ENCODE peak calls at places on chromosomes 3 and 15, in nine cellular contexts. One of them, this sample, is unnamed.

GRCh38 chr3:100183608-100184125 is 69.4 kb upstream of the FILIP1L start:
- DNase-seq in esophagus squamous epithelium: no peak
- DNase-seq in tibial artery: no peak
- DNase-seq in transverse colon: no peak
- DNase-seq in upper lobe of left lung: no peak
- DNase-seq in HCT116: no peak
- DNase-seq in omental fat pad: no peak
- DNase-seq in brain microvascular endothelial cell: no peak
- DNase-seq in ovary: no peak
- DNase-seq in this sample: no peak

GRCh38 chr3:107198522-107199271 is 178.5 kb upstream of the CCDC54 start:
- DNase-seq in esophagus squamous epithelium: no peak
- DNase-seq in tibial artery: peak
- DNase-seq in transverse colon: no peak
- DNase-seq in upper lobe of left lung: no peak
- DNase-seq in HCT116: no peak
- DNase-seq in omental fat pad: no peak
- DNase-seq in brain microvascular endothelial cell: no peak
- DNase-seq in ovary: no peak
- DNase-seq in this sample: no peak

GRCh38 chr3:39668420-39668819 is 141.0 kb upstream of the MYRIP start:
- DNase-seq in esophagus squamous epithelium: no peak
- DNase-seq in tibial artery: no peak
- DNase-seq in transverse colon: no peak
- DNase-seq in upper lobe of left lung: no peak
- DNase-seq in HCT116: peak
- DNase-seq in omental fat pad: no peak
- DNase-seq in brain microvascular endothelial cell: peak
- DNase-seq in ovary: no peak
- DNase-seq in this sample: no peak

GRCh38 chr3:16112910-16113504 is 61.5 kb upstream of the GALNT15 start:
- DNase-seq in esophagus squamous epithelium: no peak
- DNase-seq in tibial artery: no peak
- DNase-seq in transverse colon: no peak
- DNase-seq in upper lobe of left lung: no peak
- DNase-seq in HCT116: no peak
- DNase-seq in omental fat pad: no peak
- DNase-seq in brain microvascular endothelial cell: peak
- DNase-seq in ovary: no peak
- DNase-seq in this sample: no peak

GRCh38 chr3:64049136-64049535 is 25.8 kb upstream of the PSMD6 start:
- DNase-seq in esophagus squamous epithelium: no peak
- DNase-seq in tibial artery: no peak
- DNase-seq in transverse colon: no peak
- DNase-seq in upper lobe of left lung: no peak
- DNase-seq in HCT116: no peak
- DNase-seq in omental fat pad: no peak
- DNase-seq in brain microvascular endothelial cell: peak
- DNase-seq in ovary: no peak
- DNase-seq in this sample: no peak

GRCh38 chr15:69823223-69823907 is 274.4 kb downstream of the TLE3 start:
- DNase-seq in esophagus squamous epithelium: no peak
- DNase-seq in tibial artery: no peak
- DNase-seq in transverse colon: no peak
- DNase-seq in upper lobe of left lung: no peak
- DNase-seq in HCT116: peak
- DNase-seq in omental fat pad: no peak
- DNase-seq in brain microvascular endothelial cell: peak
- DNase-seq in ovary: no peak
- DNase-seq in this sample: no peak

GRCh38 chr3:8371085-8371551 is 130.5 kb upstream of the LMCD1 start:
- DNase-seq in esophagus squamous epithelium: no peak
- DNase-seq in tibial artery: no peak
- DNase-seq in transverse colon: no peak
- DNase-seq in upper lobe of left lung: no peak
- DNase-seq in HCT116: no peak
- DNase-seq in omental fat pad: no peak
- DNase-seq in brain microvascular endothelial cell: peak
- DNase-seq in ovary: no peak
- DNase-seq in this sample: peak

GRCh38 chr3:39541442-39541841 is 74.0 kb downstream of the MOBP start:
- DNase-seq in esophagus squamous epithelium: no peak
- DNase-seq in tibial artery: no peak
- DNase-seq in transverse colon: no peak
- DNase-seq in upper lobe of left lung: no peak
- DNase-seq in HCT116: no peak
- DNase-seq in omental fat pad: no peak
- DNase-seq in brain microvascular endothelial cell: no peak
- DNase-seq in ovary: no peak
- DNase-seq in this sample: no peak

GRCh38 chr3:179093807-179094206 is 22.2 kb upstream of the ZMAT3 start:
- DNase-seq in esophagus squamous epithelium: no peak
- DNase-seq in tibial artery: no peak
- DNase-seq in transverse colon: no peak
- DNase-seq in upper lobe of left lung: no peak
- DNase-seq in HCT116: no peak
- DNase-seq in omental fat pad: no peak
- DNase-seq in brain microvascular endothelial cell: peak
- DNase-seq in ovary: no peak
- DNase-seq in this sample: no peak

GRCh38 chr3:64631951-64632350 is 55.8 kb downstream of the ADAMTS9 start:
- DNase-seq in esophagus squamous epithelium: no peak
- DNase-seq in tibial artery: no peak
- DNase-seq in transverse colon: no peak
- DNase-seq in upper lobe of left lung: no peak
- DNase-seq in HCT116: no peak
- DNase-seq in omental fat pad: no peak
- DNase-seq in brain microvascular endothelial cell: no peak
- DNase-seq in ovary: no peak
- DNase-seq in this sample: no peak

GRCh38 chr15:70516408-70517193 is 246.8 kb downstream of the UACA start:
- DNase-seq in esophagus squamous epithelium: no peak
- DNase-seq in tibial artery: no peak
- DNase-seq in transverse colon: no peak
- DNase-seq in upper lobe of left lung: no peak
- DNase-seq in HCT116: no peak
- DNase-seq in omental fat pad: no peak
- DNase-seq in brain microvascular endothelial cell: no peak
- DNase-seq in ovary: no peak
- DNase-seq in this sample: no peak

GRCh38 chr3:87076951-87077350 is 86.0 kb upstream of the VGLL3 start:
- DNase-seq in esophagus squamous epithelium: no peak
- DNase-seq in tibial artery: no peak
- DNase-seq in transverse colon: no peak
- DNase-seq in upper lobe of left lung: no peak
- DNase-seq in HCT116: no peak
- DNase-seq in omental fat pad: no peak
- DNase-seq in brain microvascular endothelial cell: peak
- DNase-seq in ovary: no peak
- DNase-seq in this sample: peak

GRCh38 chr15:60026555-60026954 is 22.4 kb downstream of the FOXB1 start:
- DNase-seq in esophagus squamous epithelium: no peak
- DNase-seq in tibial artery: no peak
- DNase-seq in transverse colon: no peak
- DNase-seq in upper lobe of left lung: no peak
- DNase-seq in HCT116: no peak
- DNase-seq in omental fat pad: no peak
- DNase-seq in brain microvascular endothelial cell: no peak
- DNase-seq in ovary: peak
- DNase-seq in this sample: no peak

GRCh38 chr3:123312331-123313265 is 110.9 kb downstream of the SEC22A start:
- DNase-seq in esophagus squamous epithelium: no peak
- DNase-seq in tibial artery: no peak
- DNase-seq in transverse colon: no peak
- DNase-seq in upper lobe of left lung: no peak
- DNase-seq in HCT116: no peak
- DNase-seq in omental fat pad: no peak
- DNase-seq in brain microvascular endothelial cell: no peak
- DNase-seq in ovary: no peak
- DNase-seq in this sample: no peak

GRCh38 chr3:194318511-194319161 is 32.5 kb downstream of the CPN2 start:
- DNase-seq in esophagus squamous epithelium: no peak
- DNase-seq in tibial artery: no peak
- DNase-seq in transverse colon: no peak
- DNase-seq in upper lobe of left lung: no peak
- DNase-seq in HCT116: no peak
- DNase-seq in omental fat pad: no peak
- DNase-seq in brain microvascular endothelial cell: no peak
- DNase-seq in ovary: no peak
- DNase-seq in this sample: no peak

GRCh38 chr15:22951381-22952280 is 28.5 kb downstream of the CYFIP1 start:
- DNase-seq in esophagus squamous epithelium: no peak
- DNase-seq in tibial artery: peak
- DNase-seq in transverse colon: no peak
- DNase-seq in upper lobe of left lung: no peak
- DNase-seq in HCT116: no peak
- DNase-seq in omental fat pad: no peak
- DNase-seq in brain microvascular endothelial cell: no peak
- DNase-seq in ovary: peak
- DNase-seq in this sample: no peak

GRCh38 chr15:42736178-42736792 is 643 bp downstream of the CDAN1 start:
- DNase-seq in esophagus squamous epithelium: no peak
- DNase-seq in tibial artery: no peak
- DNase-seq in transverse colon: no peak
- DNase-seq in upper lobe of left lung: no peak
- DNase-seq in HCT116: no peak
- DNase-seq in omental fat pad: no peak
- DNase-seq in brain microvascular endothelial cell: no peak
- DNase-seq in ovary: peak
- DNase-seq in this sample: no peak

GRCh38 chr15:42737529-42738328 is 801 bp upstream of the CDAN1 start:
- DNase-seq in esophagus squamous epithelium: no peak
- DNase-seq in tibial artery: peak
- DNase-seq in transverse colon: peak
- DNase-seq in upper lobe of left lung: no peak
- DNase-seq in HCT116: peak
- DNase-seq in omental fat pad: no peak
- DNase-seq in brain microvascular endothelial cell: no peak
- DNase-seq in ovary: no peak
- DNase-seq in this sample: no peak

GRCh38 chr15:42735382-42736165 is 1.4 kb downstream of the CDAN1 start:
- DNase-seq in esophagus squamous epithelium: no peak
- DNase-seq in tibial artery: peak
- DNase-seq in transverse colon: no peak
- DNase-seq in upper lobe of left lung: no peak
- DNase-seq in HCT116: no peak
- DNase-seq in omental fat pad: no peak
- DNase-seq in brain microvascular endothelial cell: no peak
- DNase-seq in ovary: no peak
- DNase-seq in this sample: no peak

GRCh38 chr15:42734076-42734672 is 2.8 kb downstream of the CDAN1 start:
- DNase-seq in esophagus squamous epithelium: no peak
- DNase-seq in tibial artery: no peak
- DNase-seq in transverse colon: no peak
- DNase-seq in upper lobe of left lung: no peak
- DNase-seq in HCT116: no peak
- DNase-seq in omental fat pad: no peak
- DNase-seq in brain microvascular endothelial cell: no peak
- DNase-seq in ovary: no peak
- DNase-seq in this sample: no peak

GRCh38 chr15:42736793-42737528 is at the start of gene CDAN1:
- DNase-seq in esophagus squamous epithelium: no peak
- DNase-seq in tibial artery: peak
- DNase-seq in transverse colon: peak
- DNase-seq in upper lobe of left lung: peak
- DNase-seq in HCT116: peak
- DNase-seq in omental fat pad: peak
- DNase-seq in brain microvascular endothelial cell: peak
- DNase-seq in ovary: peak
- DNase-seq in this sample: peak
- TF ChIP-seq CTCF in esophagus squamous epithelium: no peak
- TF ChIP-seq CTCF in tibial artery: no peak
- TF ChIP-seq CTCF in transverse colon: no peak
- TF ChIP-seq CTCF in upper lobe of left lung: peak
- TF ChIP-seq CTCF in HCT116: no peak
- TF ChIP-seq CTCF in omental fat pad: no peak
- TF ChIP-seq CTCF in brain microvascular endothelial cell: no peak
- TF ChIP-seq CTCF in ovary: no peak
- TF ChIP-seq CTCF in this sample: no peak

GRCh38 chr3:56336023-56336422 is 132.2 kb downstream of the ERC2 start:
- DNase-seq in esophagus squamous epithelium: no peak
- DNase-seq in tibial artery: no peak
- DNase-seq in transverse colon: no peak
- DNase-seq in upper lobe of left lung: no peak
- DNase-seq in HCT116: no peak
- DNase-seq in omental fat pad: no peak
- DNase-seq in brain microvascular endothelial cell: no peak
- DNase-seq in ovary: no peak
- DNase-seq in this sample: no peak
- TF ChIP-seq CTCF in esophagus squamous epithelium: no peak
- TF ChIP-seq CTCF in tibial artery: no peak
- TF ChIP-seq CTCF in transverse colon: no peak
- TF ChIP-seq CTCF in upper lobe of left lung: no peak
- TF ChIP-seq CTCF in HCT116: no peak
- TF ChIP-seq CTCF in omental fat pad: no peak
- TF ChIP-seq CTCF in brain microvascular endothelial cell: no peak
- TF ChIP-seq CTCF in ovary: no peak
- TF ChIP-seq CTCF in this sample: no peak

DNA sequence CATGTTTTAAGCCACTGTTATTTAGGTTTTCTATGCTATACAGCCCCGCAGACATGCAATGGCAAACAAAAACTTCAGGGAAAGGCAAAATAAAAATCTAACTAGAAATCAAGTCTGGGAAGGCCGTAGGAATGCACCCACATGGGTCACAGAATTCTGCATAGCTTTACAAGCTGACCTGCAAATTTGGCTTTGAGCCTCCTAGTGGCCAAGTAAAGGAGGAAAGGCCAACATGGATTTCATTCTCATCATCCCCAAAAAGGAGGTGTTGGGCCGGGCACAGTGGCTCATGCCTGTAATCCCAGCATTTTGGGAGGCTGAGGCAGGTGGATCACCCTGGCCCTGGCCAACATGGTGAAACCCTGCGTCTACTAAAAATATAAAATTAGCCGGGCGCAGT is 124.3 kb downstream of the FBLN2 start:
- DNase-seq in esophagus squamous epithelium: no peak
- DNase-seq in tibial artery: no peak
- DNase-seq in transverse colon: no peak
- DNase-seq in upper lobe of left lung: no peak
- DNase-seq in HCT116: no peak
- DNase-seq in omental fat pad: no peak
- DNase-seq in brain microvascular endothelial cell: no peak
- DNase-seq in ovary: no peak
- DNase-seq in this sample: no peak
- TF ChIP-seq CTCF in esophagus squamous epithelium: no peak
- TF ChIP-seq CTCF in tibial artery: no peak
- TF ChIP-seq CTCF in transverse colon: no peak
- TF ChIP-seq CTCF in upper lobe of left lung: no peak
- TF ChIP-seq CTCF in HCT116: peak
- TF ChIP-seq CTCF in omental fat pad: no peak
- TF ChIP-seq CTCF in brain microvascular endothelial cell: peak
- TF ChIP-seq CTCF in ovary: no peak
- TF ChIP-seq CTCF in this sample: peak

DNA sequence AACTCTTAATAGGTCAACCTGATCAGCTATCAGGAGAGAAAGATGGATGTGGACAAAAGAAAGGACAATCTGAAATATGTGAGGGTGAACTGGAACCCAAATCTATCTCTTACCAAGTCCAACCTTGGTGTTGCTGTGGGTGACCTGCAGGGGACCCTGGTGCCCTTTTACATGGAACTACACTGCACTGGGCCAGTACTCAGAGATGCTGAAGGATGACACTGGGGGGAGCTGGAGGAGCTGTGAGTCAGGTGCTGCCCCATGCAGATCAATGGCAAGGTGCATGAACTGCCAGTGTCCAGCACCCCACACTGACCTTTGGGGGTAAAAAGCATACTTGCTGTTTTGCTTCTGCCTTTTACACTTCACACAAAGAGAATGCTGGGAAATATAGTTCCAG is 55.6 kb upstream of the TBC1D5 start:
- DNase-seq in esophagus squamous epithelium: no peak
- DNase-seq in tibial artery: no peak
- DNase-seq in transverse colon: no peak
- DNase-seq in upper lobe of left lung: no peak
- DNase-seq in HCT116: no peak
- DNase-seq in omental fat pad: no peak
- DNase-seq in brain microvascular endothelial cell: no peak
- DNase-seq in ovary: no peak
- DNase-seq in this sample: no peak
- TF ChIP-seq CTCF in esophagus squamous epithelium: no peak
- TF ChIP-seq CTCF in tibial artery: no peak
- TF ChIP-seq CTCF in transverse colon: no peak
- TF ChIP-seq CTCF in upper lobe of left lung: no peak
- TF ChIP-seq CTCF in HCT116: peak
- TF ChIP-seq CTCF in omental fat pad: no peak
- TF ChIP-seq CTCF in brain microvascular endothelial cell: no peak
- TF ChIP-seq CTCF in ovary: no peak
- TF ChIP-seq CTCF in this sample: no peak

This sample was measured in BJ.